ENCODE peak calls at places on chromosome 1, in nine cellular contexts. Z, Y, M, Q, E, D, I, R and P are unnamed samples.

GRCh38 chr1:214678386-214678785 is 75.4 kb downstream of the CENPF start:
- DNase-seq in Z (no peak), Y (no peak), M (no peak), Q (no peak), E (no peak), D (peak; percentile 15), I (no peak), R (no peak), P (no peak)

GRCh38 chr1:228021526-228022030 is 14.8 kb downstream of the WNT3A start:
- DNase-seq in Z (no peak), Y (no peak), M (no peak), Q (no peak), E (no peak), D (peak; percentile 39), I (no peak), R (peak; percentile 53), P (no peak)

GRCh38 chr1:244654284-244655038 is 1.5 kb downstream of the DESI2 start:
- DNase-seq in Z (no peak), Y (no peak), M (peak; percentile 49), Q (peak; percentile 8), E (no peak), D (no peak), I (no peak), R (no peak), P (no peak)

GRCh38 chr1:21815724-21816311 is 3.8 kb downstream of the LDLRAD2 start:
- DNase-seq in Z (no peak), Y (peak; percentile 83), M (peak; percentile 40), Q (no peak), E (no peak), D (no peak), I (peak; percentile 63), R (no peak), P (no peak)

GRCh38 chr1:223836586-223836985 is 9.2 kb downstream of the TP53BP2 start:
- DNase-seq in Z (no peak), Y (no peak), M (no peak), Q (no peak), E (no peak), D (peak; percentile 43), I (no peak), R (no peak), P (no peak)

GRCh38 chr1:44262414-44262813 is 49.1 kb downstream of the DMAP1 start:
- DNase-seq in Z (no peak), Y (no peak), M (no peak), Q (no peak), E (no peak), D (no peak), I (no peak), R (no peak), P (no peak)

GRCh38 chr1:11845641-11846335 is 1.8 kb downstream of the NPPA start:
- DNase-seq in Z (no peak), Y (no peak), M (peak; percentile 34), Q (peak; percentile 43), E (no peak), D (no peak), I (no peak), R (no peak), P (no peak)

GRCh38 chr1:234773936-234774677 is 164.1 kb upstream of the IRF2BP2 start:
- DNase-seq in Z (no peak), Y (no peak), M (no peak), Q (no peak), E (no peak), D (no peak), I (no peak), R (no peak), P (no peak)

GRCh38 chr1:35288761-35289160 is 20.3 kb downstream of the ZMYM4 start:
- DNase-seq in Z (no peak), Y (no peak), M (peak; percentile 69), Q (no peak), E (no peak), D (no peak), I (no peak), R (no peak), P (no peak)

GRCh38 chr1:209689484-209689883 is 14.3 kb downstream of the G0S2 start:
- DNase-seq in Z (no peak), Y (no peak), M (no peak), Q (no peak), E (no peak), D (peak; percentile 45), I (no peak), R (no peak), P (no peak)

GRCh38 chr1:59193443-59194093 is 103.3 kb upstream of the FGGY start:
- DNase-seq in Z (no peak), Y (no peak), M (no peak), Q (no peak), E (no peak), D (no peak), I (no peak), R (no peak), P (no peak)

GRCh38 chr1:217562229-217562878 is 68.5 kb downstream of the GPATCH2 start:
- DNase-seq in Z (no peak), Y (no peak), M (peak; percentile 79), Q (peak; percentile 74), E (no peak), D (no peak), I (no peak), R (no peak), P (no peak)

GRCh38 chr1:205069371-205070125 is 14.7 kb downstream of the TMEM81 start:
- DNase-seq in Z (no peak), Y (no peak), M (no peak), Q (no peak), E (no peak), D (no peak), I (no peak), R (no peak), P (no peak)

GRCh38 chr1:179017383-179018326 is 8.0 kb upstream of the FAM20B start:
- DNase-seq in Z (no peak), Y (no peak), M (peak; percentile 68), Q (peak; percentile 60), E (no peak), D (no peak), I (no peak), R (no peak), P (no peak)